ENCODE peak calls at places on chromosomes 3 and 15, in nine cellular contexts. J is NCI-H1436; H is foreskin fibroblast; B is lower leg skin; N is CD4-positive, alpha-beta T cell; D is HFF-Myc; I is nucleus accumbens; Y is left cardiac atrium; L is MCF 10A. X is an unnamed sample.

GRCh38 chr3:156383433-156384025 is 171.4 kb downstream of the SSR3 start:
- DNase-seq in J (no peak), H (no peak), B (no peak), N (no peak), D (no peak), I (no peak), Y (no peak), L (no peak), X (no peak)

GRCh38 chr3:193816656-193817311 is 223.8 kb downstream of the OPA1 start:
- DNase-seq in J (peak), H (peak), B (peak), N (no peak), D (no peak), I (peak), Y (peak), L (no peak), X (no peak)

GRCh38 chr15:40873625-40874561 is at the start of gene RHOV:
- DNase-seq in J (peak), H (peak), B (no peak), N (peak), D (no peak), I (no peak), Y (peak), L (peak), X (no peak)

GRCh38 chr3:142180761-142181362 is 31.5 kb upstream of the TFDP2 start:
- DNase-seq in J (no peak), H (peak), B (no peak), N (no peak), D (peak), I (no peak), Y (peak), L (peak), X (no peak)

GRCh38 chr3:180749322-180749721 is 70.0 kb upstream of the CCDC39 start:
- DNase-seq in J (no peak), H (no peak), B (no peak), N (no peak), D (no peak), I (no peak), Y (no peak), L (no peak), X (no peak)

GRCh38 chr3:39278616-39278935 is 1.3 kb downstream of the CX3CR1 start:
- DNase-seq in J (no peak), H (no peak), B (no peak), N (no peak), D (no peak), I (no peak), Y (no peak), L (no peak), X (no peak)

GRCh38 chr3:150130404-150131100 is 159.9 kb upstream of the PFN2 start:
- DNase-seq in J (no peak), H (no peak), B (no peak), N (no peak), D (no peak), I (no peak), Y (no peak), L (no peak), X (peak)

GRCh38 chr3:158791259-158791920 is 10.5 kb upstream of the MFSD1 start:
- DNase-seq in J (peak), H (peak), B (no peak), N (no peak), D (no peak), I (no peak), Y (no peak), L (peak), X (peak)

GRCh38 chr3:29582310-29582709 is 301.4 kb downstream of the RBMS3 start:
- DNase-seq in J (no peak), H (no peak), B (no peak), N (no peak), D (no peak), I (no peak), Y (no peak), L (no peak), X (no peak)

GRCh38 chr15:33722005-33722672 is 246.2 kb upstream of the CHRM5 start:
- DNase-seq in J (no peak), H (peak), B (no peak), N (no peak), D (peak), I (no peak), Y (no peak), L (no peak), X (no peak)

GRCh38 chr15:101006931-101007687 is 88.0 kb downstream of the LRRK1 start:
- DNase-seq in J (peak), H (peak), B (peak), N (peak), D (peak), I (peak), Y (peak), L (peak), X (peak)

GRCh38 chr3:12454076-12454807 is 30.0 kb upstream of the TSEN2 start:
- DNase-seq in J (no peak), H (peak), B (no peak), N (no peak), D (no peak), I (no peak), Y (no peak), L (peak), X (no peak)

GRCh38 chr3:150090877-150091276 is 120.2 kb upstream of the PFN2 start:
- DNase-seq in J (no peak), H (peak), B (no peak), N (no peak), D (no peak), I (no peak), Y (no peak), L (no peak), X (no peak)

GRCh38 chr3:108305484-108306172 is 9.3 kb downstream of the HHLA2 start:
- DNase-seq in J (no peak), H (no peak), B (no peak), N (no peak), D (no peak), I (no peak), Y (no peak), L (peak), X (no peak)

GRCh38 chr15:29799859-29800258 is 22.4 kb downstream of the TJP1 start:
- DNase-seq in J (no peak), H (no peak), B (no peak), N (no peak), D (no peak), I (no peak), Y (no peak), L (no peak), X (no peak)

GRCh38 chr3:23319913-23320312 is 116.8 kb downstream of the UBE2E2 start:
- DNase-seq in J (no peak), H (no peak), B (no peak), N (no peak), D (no peak), I (no peak), Y (no peak), L (no peak), X (no peak)

X was measured in NCI-H2107.